ENCODE peak calls at places on chromosomes 2 and 18, in nine cellular contexts. T is OCI-M1, N is Peyer's patch, J is DMS79 treated with DMSO at 0.1 percent for 48 hours, W is dorsolateral prefrontal cortex, Z is progenitor cell of endocrine pancreas, O is astrocyte of the spinal cord, A is lower lobe of right lung, G is Calu3. M is an unnamed sample.
A peak's percentile ranks its signal among the peaks of the same experiment; 100 is the strongest.

GRCh38 chr18:50744253-50744652 is 75.6 kb downstream of the MRO start:
- DNase-seq in O (no peak), T (no peak), Z (no peak), W (no peak), N (no peak), A (no peak), J (no peak), G (no peak), M (no peak)

GRCh38 chr18:60417946-60418345 is 45.4 kb upstream of the MC4R start:
- DNase-seq in W (no peak), J (no peak), A (no peak), G (no peak), O (no peak), T (no peak), N (no peak), Z (no peak), M (no peak)

GRCh38 chr2:160721089-160722040 is 227.8 kb upstream of the RBMS1 start:
- DNase-seq in A (no peak), J (no peak), N (no peak), O (no peak), T (no peak), G (no peak), W (no peak), Z (no peak), M (no peak)

GRCh38 chr18:10690376-10690775 is 164.5 kb downstream of the NAPG start:
- DNase-seq in Z (no peak), W (no peak), J (peak; percentile 18), O (no peak), A (no peak), T (no peak), G (no peak), N (no peak), M (no peak)

GRCh38 chr2:127570282-127571250 is 35.1 kb downstream of the MYO7B start:
- DNase-seq in T (no peak), A (no peak), N (peak; percentile 38), W (peak; percentile 27), G (no peak), O (peak; percentile 14), J (no peak), Z (no peak), M (no peak)

GRCh38 chr2:132670961-132671781 is 1.2 kb upstream of the LYPD1 start:
- DNase-seq in A (no peak), T (no peak), J (peak; percentile 40), O (peak; percentile 97), W (no peak), N (no peak), Z (peak; percentile 10), G (peak; percentile 45), M (no peak)

GRCh38 chr2:241339839-241340471 is 16.1 kb upstream of the FARP2 start:
- DNase-seq in Z (no peak), N (no peak), A (no peak), T (no peak), G (no peak), O (no peak), W (no peak), J (no peak), M (no peak)

GRCh38 chr18:43665239-43665788 is 388.0 kb upstream of the SYT4 start:
- DNase-seq in G (no peak), N (no peak), T (no peak), A (no peak), Z (no peak), J (no peak), O (peak; percentile 91), W (no peak), M (no peak)

GRCh38 chr2:3154694-3155093 is 222.9 kb downstream of the EIPR1 start:
- DNase-seq in A (no peak), O (no peak), W (no peak), Z (no peak), N (no peak), T (no peak), J (no peak), G (no peak), M (no peak)

GRCh38 chr18:3452750-3453539 is 3.0 kb downstream of the TGIF1 start:
- DNase-seq in A (no peak), T (peak; percentile 69), G (no peak), O (peak; percentile 48), Z (no peak), N (peak; percentile 59), W (no peak), J (peak; percentile 67), M (peak; percentile 52)

M was measured in mucosa of descending colon.